ENCODE peak calls at places on chromosomes 2 and 18, in eight cellular contexts. One of them, this sample, is unnamed. For H3K4me1, the result is how much of the 10 kb centered on the place peaks cover.

GRCh38 chr2:39851691-39852110 is 72.6 kb upstream of the THUMPD2 start:
- DNase-seq in heart right ventricle: no peak
- DNase-seq in thoracic aorta: no peak
- DNase-seq in thyroid gland: no peak
- DNase-seq in HCT116: no peak
- DNase-seq in left ventricle myocardium inferior: no peak
- DNase-seq in heart left ventricle: no peak
- DNase-seq in lower lobe of right lung: no peak
- DNase-seq in this sample: no peak

GRCh38 chr2:40434638-40435296 is 17.1 kb downstream of the SLC8A1 start:
- DNase-seq in thoracic aorta: peak
- DNase-seq in HCT116: peak
- DNase-seq in heart left ventricle: no peak
- DNase-seq in left ventricle myocardium inferior: no peak
- DNase-seq in heart right ventricle: no peak
- DNase-seq in thyroid gland: no peak
- DNase-seq in lower lobe of right lung: no peak
- DNase-seq in this sample: no peak

GRCh38 chr2:102241616-102242260 is 54.9 kb downstream of the IL1RL2 start:
- DNase-seq in thyroid gland: no peak
- DNase-seq in heart right ventricle: no peak
- DNase-seq in HCT116: no peak
- DNase-seq in thoracic aorta: no peak
- DNase-seq in left ventricle myocardium inferior: no peak
- DNase-seq in heart left ventricle: no peak
- DNase-seq in lower lobe of right lung: no peak
- DNase-seq in this sample: no peak

GRCh38 chr18:59238385-59238784 is 18.4 kb downstream of the GRP start:
- DNase-seq in heart right ventricle: no peak
- DNase-seq in lower lobe of right lung: no peak
- DNase-seq in thyroid gland: no peak
- DNase-seq in thoracic aorta: no peak
- DNase-seq in heart left ventricle: no peak
- DNase-seq in left ventricle myocardium inferior: no peak
- DNase-seq in HCT116: no peak
- DNase-seq in this sample: no peak

GRCh38 chr2:1051075-1051474 is 100.4 kb downstream of the SNTG2 start:
- DNase-seq in heart left ventricle: no peak
- DNase-seq in lower lobe of right lung: no peak
- DNase-seq in left ventricle myocardium inferior: no peak
- DNase-seq in thyroid gland: no peak
- DNase-seq in HCT116: peak
- DNase-seq in thoracic aorta: no peak
- DNase-seq in heart right ventricle: no peak
- DNase-seq in this sample: no peak

GRCh38 chr2:175309799-175310198 is 128.3 kb upstream of the ATP5MC3 start:
- DNase-seq in left ventricle myocardium inferior: no peak
- DNase-seq in thoracic aorta: no peak
- DNase-seq in HCT116: peak
- DNase-seq in heart left ventricle: peak
- DNase-seq in thyroid gland: no peak
- DNase-seq in lower lobe of right lung: no peak
- DNase-seq in heart right ventricle: peak
- DNase-seq in this sample: no peak

GRCh38 chr2:128435576-128436497 is 117.2 kb upstream of the HS6ST1 start:
- DNase-seq in thyroid gland: no peak
- DNase-seq in HCT116: no peak
- DNase-seq in heart right ventricle: no peak
- DNase-seq in heart left ventricle: peak
- DNase-seq in lower lobe of right lung: no peak
- DNase-seq in thoracic aorta: no peak
- DNase-seq in left ventricle myocardium inferior: no peak
- DNase-seq in this sample: no peak

GRCh38 chr2:196534533-196534932 is 105.0 kb upstream of the CCDC150 start:
- DNase-seq in thyroid gland: no peak
- DNase-seq in HCT116: no peak
- DNase-seq in left ventricle myocardium inferior: no peak
- DNase-seq in lower lobe of right lung: no peak
- DNase-seq in thoracic aorta: no peak
- DNase-seq in heart left ventricle: no peak
- DNase-seq in heart right ventricle: no peak
- DNase-seq in this sample: no peak

GRCh38 chr18:58255701-58256311 is 211.8 kb downstream of the NEDD4L start:
- DNase-seq in thyroid gland: no peak
- DNase-seq in heart left ventricle: no peak
- DNase-seq in HCT116: no peak
- DNase-seq in heart right ventricle: peak
- DNase-seq in lower lobe of right lung: no peak
- DNase-seq in thoracic aorta: no peak
- DNase-seq in left ventricle myocardium inferior: peak
- DNase-seq in this sample: no peak

GRCh38 chr2:96882230-96882629 is 12.3 kb upstream of the SEMA4C start:
- DNase-seq in heart right ventricle: no peak
- DNase-seq in thoracic aorta: no peak
- DNase-seq in thyroid gland: no peak
- DNase-seq in heart left ventricle: no peak
- DNase-seq in lower lobe of right lung: no peak
- DNase-seq in HCT116: no peak
- DNase-seq in left ventricle myocardium inferior: no peak
- DNase-seq in this sample: no peak
- H3K4me1 ChIP-seq in heart right ventricle: under half
- H3K4me1 ChIP-seq in thoracic aorta: under half
- H3K4me1 ChIP-seq in thyroid gland: under half
- H3K4me1 ChIP-seq in heart left ventricle: under half
- H3K4me1 ChIP-seq in lower lobe of right lung: under half
- H3K4me1 ChIP-seq in HCT116: under half
- H3K4me1 ChIP-seq in left ventricle myocardium inferior: under half
- H3K4me1 ChIP-seq in this sample: under half

GRCh38 chr2:239711911-239712570 is 311.2 kb upstream of the HDAC4 start:
- DNase-seq in heart right ventricle: no peak
- DNase-seq in HCT116: no peak
- DNase-seq in heart left ventricle: peak
- DNase-seq in thyroid gland: no peak
- DNase-seq in thoracic aorta: no peak
- DNase-seq in left ventricle myocardium inferior: no peak
- DNase-seq in lower lobe of right lung: no peak
- DNase-seq in this sample: no peak
- H3K4me3 ChIP-seq in heart right ventricle: no peak
- H3K4me3 ChIP-seq in HCT116: no peak
- H3K4me3 ChIP-seq in heart left ventricle: no peak
- H3K4me3 ChIP-seq in thyroid gland: no peak
- H3K4me3 ChIP-seq in thoracic aorta: no peak
- H3K4me3 ChIP-seq in left ventricle myocardium inferior: no peak
- H3K4me3 ChIP-seq in lower lobe of right lung: no peak
- H3K4me3 ChIP-seq in this sample: no peak

GRCh38 chr2:165470351-165470750 is 853 bp downstream of the CSRNP3 start:
- DNase-seq in lower lobe of right lung: no peak
- DNase-seq in thoracic aorta: no peak
- DNase-seq in thyroid gland: no peak
- DNase-seq in heart left ventricle: no peak
- DNase-seq in left ventricle myocardium inferior: no peak
- DNase-seq in HCT116: no peak
- DNase-seq in heart right ventricle: no peak
- DNase-seq in this sample: no peak
- H3K4me1 ChIP-seq in lower lobe of right lung: under half
- H3K4me1 ChIP-seq in thoracic aorta: under half
- H3K4me1 ChIP-seq in thyroid gland: under half
- H3K4me1 ChIP-seq in heart left ventricle: under half
- H3K4me1 ChIP-seq in left ventricle myocardium inferior: half or more
- H3K4me1 ChIP-seq in HCT116: under half
- H3K4me1 ChIP-seq in heart right ventricle: under half
- H3K4me1 ChIP-seq in this sample: under half

GRCh38 chr2:10408649-10409579 is 39.2 kb downstream of the ODC1 start:
- DNase-seq in thoracic aorta: no peak
- DNase-seq in thyroid gland: peak
- DNase-seq in lower lobe of right lung: peak
- DNase-seq in heart left ventricle: peak
- DNase-seq in heart right ventricle: peak
- DNase-seq in HCT116: peak
- DNase-seq in left ventricle myocardium inferior: peak
- DNase-seq in this sample: peak
- H3K4me3 ChIP-seq in thoracic aorta: peak
- H3K4me3 ChIP-seq in thyroid gland: no peak
- H3K4me3 ChIP-seq in lower lobe of right lung: peak
- H3K4me3 ChIP-seq in heart left ventricle: no peak
- H3K4me3 ChIP-seq in heart right ventricle: no peak
- H3K4me3 ChIP-seq in HCT116: peak
- H3K4me3 ChIP-seq in left ventricle myocardium inferior: no peak
- H3K4me3 ChIP-seq in this sample: no peak

DNA sequence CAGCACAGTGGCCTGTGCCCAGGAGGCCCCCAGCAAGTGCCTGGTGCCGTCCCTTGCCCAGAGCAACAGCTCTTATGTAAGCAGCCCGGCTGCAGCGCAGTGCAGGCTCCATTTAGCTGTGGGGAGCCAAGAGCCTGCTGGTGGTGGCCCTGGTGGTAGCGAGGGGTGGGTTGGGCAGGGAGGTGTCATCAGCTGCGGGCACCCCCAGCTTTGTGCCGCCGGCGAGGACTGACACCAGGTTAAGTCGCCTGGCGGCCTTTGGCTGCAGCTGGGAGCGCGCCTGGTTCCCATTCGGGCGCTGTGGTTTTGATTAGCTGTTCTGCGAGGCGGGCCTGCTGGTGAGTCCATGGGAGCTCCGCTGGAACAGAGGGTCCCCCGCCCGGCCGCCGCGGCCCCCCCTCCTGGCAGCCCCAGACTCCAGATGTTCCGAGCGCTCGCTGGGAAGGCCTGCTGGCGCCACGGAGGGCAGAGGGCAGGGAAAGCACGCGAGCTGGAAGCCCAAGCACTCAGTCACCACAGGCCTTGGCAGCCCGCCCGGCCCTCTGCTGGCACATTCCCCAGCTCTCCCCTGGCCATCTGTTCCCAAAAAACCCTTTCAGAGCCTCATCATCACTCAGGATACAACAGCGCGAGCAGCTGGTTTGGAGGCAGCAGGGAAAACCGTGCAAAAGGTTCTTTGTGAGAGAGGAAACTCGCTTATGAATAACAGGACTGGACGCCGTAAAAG is 18.4 kb downstream of the ATOH8 start:
- DNase-seq in heart right ventricle: peak
- DNase-seq in left ventricle myocardium inferior: peak
- DNase-seq in lower lobe of right lung: peak
- DNase-seq in thoracic aorta: peak
- DNase-seq in heart left ventricle: peak
- DNase-seq in thyroid gland: peak
- DNase-seq in HCT116: peak
- DNase-seq in this sample: peak
- H3K4me1 ChIP-seq in heart right ventricle: half or more
- H3K4me1 ChIP-seq in left ventricle myocardium inferior: half or more
- H3K4me1 ChIP-seq in lower lobe of right lung: half or more
- H3K4me1 ChIP-seq in thoracic aorta: half or more
- H3K4me1 ChIP-seq in heart left ventricle: half or more
- H3K4me1 ChIP-seq in thyroid gland: half or more
- H3K4me1 ChIP-seq in HCT116: half or more
- H3K4me1 ChIP-seq in this sample: half or more

GRCh38 chr18:38464024-38464423 is 898.4 kb upstream of the CELF4 start:
- DNase-seq in thoracic aorta: no peak
- DNase-seq in left ventricle myocardium inferior: no peak
- DNase-seq in HCT116: no peak
- DNase-seq in lower lobe of right lung: no peak
- DNase-seq in heart left ventricle: no peak
- DNase-seq in thyroid gland: no peak
- DNase-seq in heart right ventricle: no peak
- DNase-seq in this sample: no peak
- H3K4me3 ChIP-seq in thoracic aorta: no peak
- H3K4me3 ChIP-seq in left ventricle myocardium inferior: no peak
- H3K4me3 ChIP-seq in HCT116: no peak
- H3K4me3 ChIP-seq in lower lobe of right lung: no peak
- H3K4me3 ChIP-seq in heart left ventricle: no peak
- H3K4me3 ChIP-seq in thyroid gland: no peak
- H3K4me3 ChIP-seq in heart right ventricle: no peak
- H3K4me3 ChIP-seq in this sample: no peak

GRCh38 chr2:25400576-25401241 is 59.0 kb upstream of the DNMT3A start:
- DNase-seq in heart left ventricle: no peak
- DNase-seq in left ventricle myocardium inferior: no peak
- DNase-seq in thyroid gland: no peak
- DNase-seq in lower lobe of right lung: no peak
- DNase-seq in HCT116: no peak
- DNase-seq in heart right ventricle: no peak
- DNase-seq in thoracic aorta: no peak
- DNase-seq in this sample: no peak
- H3K4me1 ChIP-seq in heart left ventricle: under half
- H3K4me1 ChIP-seq in left ventricle myocardium inferior: under half
- H3K4me1 ChIP-seq in thyroid gland: under half
- H3K4me1 ChIP-seq in lower lobe of right lung: under half
- H3K4me1 ChIP-seq in HCT116: under half
- H3K4me1 ChIP-seq in heart right ventricle: under half
- H3K4me1 ChIP-seq in thoracic aorta: under half
- H3K4me1 ChIP-seq in this sample: under half

GRCh38 chr2:125562924-125563323 is 1093.0 kb upstream of the GYPC start:
- DNase-seq in lower lobe of right lung: no peak
- DNase-seq in left ventricle myocardium inferior: no peak
- DNase-seq in heart right ventricle: no peak
- DNase-seq in heart left ventricle: no peak
- DNase-seq in HCT116: no peak
- DNase-seq in thoracic aorta: no peak
- DNase-seq in thyroid gland: no peak
- DNase-seq in this sample: no peak

GRCh38 chr2:125566422-125566821 is 1089.5 kb upstream of the GYPC start:
- DNase-seq in lower lobe of right lung: no peak
- DNase-seq in left ventricle myocardium inferior: no peak
- DNase-seq in heart left ventricle: no peak
- DNase-seq in thoracic aorta: no peak
- DNase-seq in thyroid gland: no peak
- DNase-seq in HCT116: no peak
- DNase-seq in heart right ventricle: no peak
- DNase-seq in this sample: no peak

GRCh38 chr2:125561302-125561701 is 1094.7 kb upstream of the GYPC start:
- DNase-seq in HCT116: no peak
- DNase-seq in heart left ventricle: no peak
- DNase-seq in thyroid gland: no peak
- DNase-seq in left ventricle myocardium inferior: no peak
- DNase-seq in heart right ventricle: no peak
- DNase-seq in thoracic aorta: no peak
- DNase-seq in lower lobe of right lung: no peak
- DNase-seq in this sample: no peak

GRCh38 chr2:125567100-125567499 is 1088.9 kb upstream of the GYPC start:
- DNase-seq in heart right ventricle: no peak
- DNase-seq in HCT116: no peak
- DNase-seq in lower lobe of right lung: no peak
- DNase-seq in thoracic aorta: no peak
- DNase-seq in thyroid gland: no peak
- DNase-seq in heart left ventricle: no peak
- DNase-seq in left ventricle myocardium inferior: no peak
- DNase-seq in this sample: no peak

DNA sequence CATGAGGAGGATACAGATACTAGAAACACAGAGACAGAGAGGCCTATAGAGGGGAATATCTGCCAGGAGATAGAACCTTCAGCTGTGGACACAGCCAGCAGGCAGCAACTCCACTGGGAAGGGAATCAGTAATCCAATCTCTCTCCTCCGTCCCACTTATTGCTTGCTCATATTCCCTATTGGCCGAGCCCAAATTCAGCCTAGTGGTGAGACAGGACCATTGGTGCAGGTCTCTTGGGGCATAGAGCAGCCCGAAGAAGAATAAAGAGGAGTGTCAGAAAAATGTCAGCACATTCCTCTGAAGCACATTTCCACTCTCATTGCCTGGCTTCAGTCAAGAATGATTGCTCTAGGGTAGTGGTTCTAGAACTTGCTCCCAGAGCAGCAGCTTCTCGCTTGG is 1091.5 kb upstream of the GYPC start:
- DNase-seq in heart left ventricle: no peak
- DNase-seq in heart right ventricle: no peak
- DNase-seq in thyroid gland: no peak
- DNase-seq in lower lobe of right lung: no peak
- DNase-seq in HCT116: no peak
- DNase-seq in left ventricle myocardium inferior: no peak
- DNase-seq in thoracic aorta: no peak
- DNase-seq in this sample: no peak
- H3K4me3 ChIP-seq in heart left ventricle: no peak
- H3K4me3 ChIP-seq in heart right ventricle: no peak
- H3K4me3 ChIP-seq in thyroid gland: no peak
- H3K4me3 ChIP-seq in lower lobe of right lung: no peak
- H3K4me3 ChIP-seq in HCT116: no peak
- H3K4me3 ChIP-seq in left ventricle myocardium inferior: no peak
- H3K4me3 ChIP-seq in thoracic aorta: no peak
- H3K4me3 ChIP-seq in this sample: no peak

GRCh38 chr2:113891265-113891959 is 1.5 kb downstream of the ACTR3 start:
- DNase-seq in lower lobe of right lung: no peak
- DNase-seq in heart left ventricle: no peak
- DNase-seq in left ventricle myocardium inferior: no peak
- DNase-seq in thoracic aorta: no peak
- DNase-seq in heart right ventricle: no peak
- DNase-seq in HCT116: no peak
- DNase-seq in thyroid gland: no peak
- DNase-seq in this sample: no peak
- H3K4me1 ChIP-seq in lower lobe of right lung: half or more
- H3K4me1 ChIP-seq in heart left ventricle: half or more
- H3K4me1 ChIP-seq in left ventricle myocardium inferior: half or more
- H3K4me1 ChIP-seq in thoracic aorta: under half
- H3K4me1 ChIP-seq in heart right ventricle: half or more
- H3K4me1 ChIP-seq in HCT116: under half
- H3K4me1 ChIP-seq in thyroid gland: half or more
- H3K4me1 ChIP-seq in this sample: under half